ENCODE peak calls at places on chromosome 1, in seven cellular contexts. K, W, D, O, E, T and R are unnamed samples.

GRCh38 chr1:45623972-45624371 is at the start of gene CCDC17:
- DNase-seq in T (no peak), D (no peak), K (no peak), E (no peak), W (no peak), O (no peak), R (no peak)

GRCh38 chr1:235901461-235901860 is 34.8 kb upstream of the LYST start:
- DNase-seq in K (no peak), T (no peak), W (no peak), E (peak), D (no peak), O (peak), R (no peak)

GRCh38 chr1:36339615-36340014 is 16.2 kb upstream of the EVA1B start:
- DNase-seq in E (no peak), D (no peak), O (no peak), K (no peak), W (no peak), T (no peak), R (no peak)

GRCh38 chr1:226973371-226973897 is 33.3 kb downstream of the COQ8A start:
- DNase-seq in O (no peak), W (no peak), T (no peak), E (no peak), K (no peak), D (no peak), R (no peak)

GRCh38 chr1:181485276-181486097 is 2.2 kb downstream of the CACNA1E start:
- DNase-seq in K (peak), W (no peak), E (no peak), D (peak), O (peak), T (no peak), R (peak)

GRCh38 chr1:18565321-18565720 is 65.3 kb upstream of the PAX7 start:
- DNase-seq in O (no peak), T (no peak), E (no peak), K (no peak), W (no peak), D (no peak), R (no peak)

GRCh38 chr1:42260376-42261078 is 74.5 kb downstream of the FOXJ3 start:
- DNase-seq in O (no peak), E (no peak), W (no peak), D (no peak), T (no peak), K (no peak), R (no peak)

GRCh38 chr1:174775621-174776020 is 224.1 kb upstream of the CACYBP start:
- DNase-seq in T (no peak), O (no peak), K (no peak), E (no peak), W (no peak), D (no peak), R (no peak)

GRCh38 chr1:107264561-107264960 is 123.7 kb downstream of the NTNG1 start:
- DNase-seq in W (no peak), E (peak), O (no peak), T (no peak), D (no peak), K (no peak), R (no peak)

GRCh38 chr1:40820911-40821693 is 37.5 kb downstream of the KCNQ4 start:
- DNase-seq in K (no peak), T (no peak), W (no peak), O (no peak), D (no peak), E (no peak), R (no peak)

GRCh38 chr1:173717238-173717637 is 2.5 kb downstream of the KLHL20 start:
- DNase-seq in D (no peak), T (no peak), K (no peak), W (no peak), O (no peak), E (peak), R (peak)

GRCh38 chr1:1677718-1678580 is 14.6 kb downstream of the SLC35E2B start:
- DNase-seq in T (no peak), E (no peak), K (peak), W (no peak), O (peak), D (peak), R (peak)

GRCh38 chr1:191993549-191993948 is 164.7 kb upstream of the RGS18 start:
- DNase-seq in D (no peak), K (no peak), T (no peak), O (peak), E (peak), W (no peak), R (no peak)

DNA sequence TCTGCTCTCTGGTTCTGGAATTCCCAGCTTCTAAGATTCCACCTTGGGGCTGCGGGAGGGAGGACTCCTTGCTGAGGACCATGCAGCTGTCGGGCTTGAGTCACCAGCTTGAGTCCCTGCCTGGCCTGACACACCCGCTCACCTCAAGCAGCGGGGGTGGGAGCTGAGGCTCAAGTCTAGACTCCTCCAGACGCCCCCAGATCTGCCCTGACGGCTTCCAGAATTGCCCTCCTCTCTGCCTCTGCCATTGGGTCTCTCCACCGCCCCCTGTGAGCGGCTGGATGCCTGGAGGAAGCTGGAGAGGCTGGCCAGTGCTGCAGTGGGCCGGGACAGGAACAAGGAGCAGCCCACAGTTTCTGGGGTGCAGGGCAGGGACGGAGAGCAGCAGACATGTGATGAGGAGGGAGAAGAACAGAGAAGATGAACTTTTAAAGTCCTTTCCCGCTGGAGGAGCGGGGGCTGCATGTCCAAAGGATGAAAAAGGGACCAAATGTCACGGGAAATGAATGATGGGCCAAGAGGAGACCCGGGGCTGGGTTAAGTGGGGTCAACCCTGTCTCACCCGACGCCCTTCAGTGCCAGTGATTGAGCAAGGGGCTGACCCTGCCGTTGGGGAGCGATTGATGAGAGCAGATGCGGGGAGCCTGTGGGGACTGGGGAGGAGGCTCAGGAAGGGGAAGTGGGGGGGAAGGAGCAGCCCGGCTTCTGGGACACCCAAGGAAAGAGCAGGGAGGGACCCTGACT is 13.5 kb downstream of the CRABP2 start:
- DNase-seq in D (peak), K (no peak), T (no peak), W (no peak), E (no peak), O (peak), R (no peak)
- TF ChIP-seq CTCF in D (no peak), K (no peak), T (no peak), W (no peak), E (no peak), O (no peak), R (no peak)

DNA sequence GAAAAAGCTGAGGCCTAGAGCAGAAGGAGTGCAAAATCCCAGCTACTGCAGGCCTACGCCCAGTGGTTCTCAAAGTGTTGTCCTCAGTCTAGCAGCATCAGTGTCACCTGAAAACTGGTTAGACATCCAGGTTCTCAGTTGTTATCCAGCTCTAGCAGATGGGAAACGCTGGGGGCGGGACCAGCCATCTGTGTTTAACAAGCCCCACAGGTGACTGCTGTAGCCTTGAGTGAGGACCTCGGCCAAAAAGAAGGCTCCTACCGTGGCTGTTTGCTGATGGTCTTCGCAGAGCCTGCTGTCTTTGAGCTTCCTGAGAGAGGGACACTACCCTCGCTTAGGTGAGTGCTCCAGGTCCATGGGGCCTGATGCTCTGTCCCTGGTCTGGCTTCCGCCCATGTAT is 69.7 kb downstream of the LRRN2 start:
- DNase-seq in W (no peak), D (no peak), O (no peak), K (no peak), T (no peak), E (no peak), R (no peak)
- TF ChIP-seq CTCF in W (no peak), D (no peak), O (no peak), K (no peak), T (no peak), E (no peak), R (no peak)

DNA sequence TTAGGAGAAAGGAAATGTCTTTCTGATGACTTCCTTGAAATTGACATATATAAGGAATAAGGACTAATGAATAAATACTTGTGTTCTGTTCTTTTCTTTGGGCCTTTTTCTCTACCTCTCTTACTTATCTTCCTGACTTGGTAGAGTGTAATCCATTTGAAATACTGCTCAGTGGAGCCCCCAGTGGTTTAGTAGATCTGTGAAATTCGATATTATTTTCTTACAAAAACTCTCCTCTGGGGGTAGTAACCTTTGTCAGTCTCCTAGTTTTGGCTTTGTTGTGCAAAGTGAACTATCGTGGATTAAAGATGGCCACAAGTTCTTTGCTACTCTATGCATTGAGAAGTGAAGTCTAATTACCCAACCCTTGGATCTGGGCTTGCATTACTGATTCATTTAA is 48.8 kb downstream of the DUSP10 start:
- DNase-seq in E (no peak), W (no peak), O (no peak), K (no peak), D (no peak), T (no peak), R (no peak)
- TF ChIP-seq CTCF in E (no peak), W (no peak), O (no peak), K (peak), D (peak), T (no peak), R (no peak)

DNA sequence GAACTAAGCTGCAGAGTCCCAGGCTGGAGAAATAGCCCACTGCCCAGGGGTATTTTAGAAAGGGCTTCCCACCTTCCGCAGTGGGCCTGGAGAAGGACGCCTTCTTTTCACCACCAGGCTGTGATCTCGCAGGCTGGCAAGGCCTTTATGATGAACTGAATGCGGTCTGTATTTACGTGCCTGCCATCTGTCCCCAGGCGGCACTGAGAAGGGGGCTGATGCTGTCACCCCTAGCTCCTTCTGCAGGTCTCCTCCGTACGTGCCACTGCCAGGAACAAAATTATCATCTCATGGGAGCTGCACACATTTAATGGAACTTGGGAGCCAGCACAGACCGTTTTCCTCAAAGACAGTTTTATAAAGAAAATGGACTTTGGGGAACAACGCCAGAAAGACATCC is 434.4 kb downstream of the KIF26B start:
- DNase-seq in E (no peak), W (no peak), D (no peak), T (no peak), O (no peak), K (no peak), R (no peak)
- TF ChIP-seq CTCF in E (no peak), W (no peak), D (no peak), T (no peak), O (no peak), K (no peak), R (no peak)

GRCh38 chr1:156746716-156747631 is 4.5 kb downstream of the HDGF start:
- DNase-seq in E (peak), O (peak), D (peak), K (peak), W (peak), T (peak), R (peak)
- TF ChIP-seq CTCF in E (peak), O (peak), D (no peak), K (peak), W (peak), T (no peak), R (no peak)

GRCh38 chr1:25874635-25875153 is 814 bp downstream of the PAQR7 start:
- DNase-seq in K (no peak), E (no peak), T (no peak), O (no peak), D (no peak), W (no peak), R (peak)

GRCh38 chr1:25873120-25873519 is 2.4 kb downstream of the PAQR7 start:
- DNase-seq in K (no peak), E (no peak), W (no peak), D (no peak), T (no peak), O (peak), R (peak)

GRCh38 chr1:25872708-25873107 is 2.8 kb downstream of the PAQR7 start:
- DNase-seq in D (no peak), W (no peak), O (peak), E (no peak), T (no peak), K (no peak), R (no peak)

GRCh38 chr1:25875154-25875855 is at the start of gene PAQR7:
- DNase-seq in E (peak), D (peak), O (peak), K (peak), T (peak), W (no peak), R (peak)

GRCh38 chr1:25874209-25874608 is 1.3 kb downstream of the PAQR7 start:
- DNase-seq in T (no peak), E (no peak), K (no peak), O (no peak), W (no peak), D (no peak), R (no peak)
- TF ChIP-seq CTCF in T (no peak), E (no peak), K (no peak), O (no peak), W (no peak), D (no peak), R (no peak)

GRCh38 chr1:197198911-197199310 is 52.4 kb upstream of the ASPM start:
- DNase-seq in W (no peak), K (no peak), E (no peak), D (no peak), O (no peak), T (no peak), R (no peak)

GRCh38 chr1:197197430-197197997 is 51.0 kb upstream of the ASPM start:
- DNase-seq in W (no peak), E (no peak), T (no peak), O (no peak), K (no peak), D (no peak), R (no peak)

GRCh38 chr1:197199923-197200467 is 53.5 kb upstream of the ASPM start:
- DNase-seq in K (no peak), W (no peak), O (peak), T (no peak), E (peak), D (no peak), R (no peak)

GRCh38 chr1:197198333-197198732 is 51.9 kb upstream of the ASPM start:
- DNase-seq in D (no peak), W (no peak), E (no peak), K (no peak), T (no peak), O (no peak), R (no peak)

GRCh38 chr1:197195100-197195499 is 48.6 kb upstream of the ASPM start:
- DNase-seq in W (no peak), T (no peak), O (no peak), K (no peak), E (peak), D (no peak), R (no peak)
- TF ChIP-seq CTCF in W (no peak), T (no peak), O (no peak), K (no peak), E (no peak), D (no peak), R (no peak)

GRCh38 chr1:59041878-59042277 is 255.0 kb upstream of the FGGY start:
- DNase-seq in D (no peak), K (no peak), W (no peak), E (peak), O (no peak), T (no peak), R (no peak)
- TF ChIP-seq CTCF in D (no peak), K (no peak), W (no peak), E (no peak), O (no peak), T (no peak), R (no peak)

GRCh38 chr1:6409733-6410132 is 10.0 kb downstream of the HES2 start:
- DNase-seq in W (no peak), K (no peak), D (no peak), O (no peak), T (no peak), E (no peak), R (no peak)

GRCh38 chr1:6412896-6413295 is 6.8 kb downstream of the HES2 start:
- DNase-seq in T (no peak), K (no peak), O (no peak), D (no peak), W (no peak), E (peak), R (no peak)

GRCh38 chr1:6410248-6410893 is 9.3 kb downstream of the HES2 start:
- DNase-seq in D (no peak), K (no peak), E (no peak), W (no peak), T (no peak), O (no peak), R (no peak)

GRCh38 chr1:6409053-6409452 is 10.7 kb downstream of the HES2 start:
- DNase-seq in E (no peak), W (no peak), D (no peak), T (no peak), O (no peak), K (no peak), R (no peak)

DNA sequence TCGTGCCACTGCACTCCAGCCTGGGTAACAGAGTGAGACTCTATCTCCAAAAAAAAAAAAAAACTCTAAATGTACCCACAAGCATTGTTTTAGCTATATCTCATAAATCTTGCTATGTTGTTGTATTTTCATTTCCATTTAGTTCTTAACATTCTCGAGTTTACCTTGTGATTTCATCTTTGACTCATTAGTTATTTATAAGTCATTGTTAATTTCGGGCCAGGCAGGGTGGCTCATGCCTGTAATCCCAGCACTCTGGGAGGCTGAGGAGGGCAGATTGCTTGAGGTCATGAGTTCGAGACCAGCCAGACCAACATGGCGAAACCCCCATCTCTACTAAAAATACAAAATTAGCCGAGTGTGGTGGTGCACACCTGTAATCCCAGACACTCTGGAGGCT is 11.7 kb downstream of the HES2 start:
- DNase-seq in W (no peak), T (no peak), D (no peak), E (no peak), K (no peak), O (no peak), R (no peak)
- TF ChIP-seq CTCF in W (no peak), T (no peak), D (no peak), E (no peak), K (no peak), O (no peak), R (no peak)

GRCh38 chr1:23198373-23198772 is 18.9 kb downstream of the HTR1D start:
- DNase-seq in T (no peak), O (peak), K (no peak), E (peak), W (no peak), D (no peak), R (no peak)
- TF ChIP-seq CTCF in T (no peak), O (no peak), K (no peak), E (peak), W (no peak), D (no peak), R (no peak)